ENCODE peak calls at places on chromosomes 3 and 15, in five cellular contexts. G, K, I, Z and D are unnamed samples. For H3K36me3, the result is how much of the 10 kb centered on the place peaks cover.

GRCh38 chr3:47380026-47380600 is 708 bp upstream of the PTPN23 start:
- DNase-seq in G (no peak), K (no peak), I (no peak), Z (no peak), D (no peak)

GRCh38 chr3:43120937-43121336 is 15.1 kb upstream of the POMGNT2 start:
- DNase-seq in G (no peak), K (no peak), I (no peak), Z (no peak), D (no peak)

GRCh38 chr3:36730965-36731364 is 33.4 kb downstream of the DCLK3 start:
- DNase-seq in G (no peak), K (no peak), I (no peak), Z (no peak), D (no peak)

GRCh38 chr3:103181175-103181574 is 746.4 kb downstream of the ZPLD1 start:
- DNase-seq in G (no peak), K (no peak), I (no peak), Z (no peak), D (no peak)

GRCh38 chr3:11021611-11022011 is 29.1 kb downstream of the SLC6A1 start:
- DNase-seq in G (no peak), K (no peak), I (no peak), Z (peak), D (no peak)

GRCh38 chr3:171781711-171782127 is 28.6 kb downstream of the PLD1 start:
- DNase-seq in G (peak), K (no peak), I (no peak), Z (no peak), D (peak)

GRCh38 chr15:81160312-81161214 is 26.5 kb downstream of the CFAP161 start:
- DNase-seq in G (peak), K (no peak), I (no peak), Z (no peak), D (no peak)

GRCh38 chr15:40554164-40554530 is 10.7 kb downstream of the CCDC32 start:
- DNase-seq in G (no peak), K (no peak), I (peak), Z (no peak), D (no peak)

GRCh38 chr15:75640483-75641175 is 605 bp upstream of the IMP3 start:
- DNase-seq in G (peak), K (no peak), I (peak), Z (no peak), D (peak)

GRCh38 chr3:115657168-115657567 is 33.9 kb downstream of the GAP43 start:
- DNase-seq in G (no peak), K (no peak), I (peak), Z (no peak), D (no peak)

GRCh38 chr3:21216598-21216997 is 534.4 kb downstream of the ZNF385D start:
- DNase-seq in G (no peak), K (no peak), I (peak), Z (peak), D (no peak)

GRCh38 chr3:11757441-11757875 is 89.2 kb downstream of the TAMM41 start:
- DNase-seq in G (peak), K (no peak), I (no peak), Z (no peak), D (peak)

GRCh38 chr3:166013073-166013679 is 176.0 kb upstream of the BCHE start:
- DNase-seq in G (peak), K (peak), I (peak), Z (no peak), D (peak)

GRCh38 chr3:183743231-183743630 is 45.6 kb downstream of the YEATS2 start:
- DNase-seq in G (no peak), K (no peak), I (no peak), Z (no peak), D (no peak)
- H3K36me3 ChIP-seq in G (under half), K (half or more), I (under half), Z (under half), D (under half)

GRCh38 chr15:65916041-65916663 is 46.9 kb downstream of the RAB11A start:
- DNase-seq in G (no peak), K (no peak), I (no peak), Z (no peak), D (no peak)
- H3K4me3 ChIP-seq in G (no peak), K (no peak), I (no peak), Z (no peak), D (no peak)

GRCh38 chr15:71153823-71154524 is 38.7 kb downstream of the THSD4 start:
- DNase-seq in G (no peak), K (no peak), I (peak), Z (no peak), D (no peak)
- H2BK15ac ChIP-seq in G (no peak), K (no peak), I (no peak), Z (no peak), D (no peak)

DNA sequence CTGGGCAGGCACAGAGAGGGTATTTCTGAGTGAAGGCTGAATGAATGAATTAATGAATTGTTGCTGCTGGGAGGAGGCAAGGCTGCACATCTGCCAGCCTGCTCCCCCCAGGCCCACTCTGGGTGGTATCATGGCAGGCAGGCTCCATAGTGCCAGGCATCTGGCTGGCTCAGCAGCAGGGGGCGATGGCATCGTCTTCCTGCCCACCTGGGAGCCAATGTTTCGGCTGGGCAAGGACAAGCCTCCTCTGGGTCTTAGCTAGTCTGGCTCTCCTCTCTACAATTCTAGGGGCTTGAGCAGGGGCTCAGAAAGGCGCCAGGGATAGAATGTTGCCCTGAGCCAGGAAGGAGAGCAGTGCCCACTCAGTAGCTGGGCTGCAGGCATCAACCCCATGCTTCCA is 1.7 kb upstream of the TLR9 start:
- DNase-seq in G (no peak), K (no peak), I (no peak), Z (no peak), D (no peak)
- H3K36me3 ChIP-seq in G (under half), K (under half), I (under half), Z (under half), D (under half)

DNA sequence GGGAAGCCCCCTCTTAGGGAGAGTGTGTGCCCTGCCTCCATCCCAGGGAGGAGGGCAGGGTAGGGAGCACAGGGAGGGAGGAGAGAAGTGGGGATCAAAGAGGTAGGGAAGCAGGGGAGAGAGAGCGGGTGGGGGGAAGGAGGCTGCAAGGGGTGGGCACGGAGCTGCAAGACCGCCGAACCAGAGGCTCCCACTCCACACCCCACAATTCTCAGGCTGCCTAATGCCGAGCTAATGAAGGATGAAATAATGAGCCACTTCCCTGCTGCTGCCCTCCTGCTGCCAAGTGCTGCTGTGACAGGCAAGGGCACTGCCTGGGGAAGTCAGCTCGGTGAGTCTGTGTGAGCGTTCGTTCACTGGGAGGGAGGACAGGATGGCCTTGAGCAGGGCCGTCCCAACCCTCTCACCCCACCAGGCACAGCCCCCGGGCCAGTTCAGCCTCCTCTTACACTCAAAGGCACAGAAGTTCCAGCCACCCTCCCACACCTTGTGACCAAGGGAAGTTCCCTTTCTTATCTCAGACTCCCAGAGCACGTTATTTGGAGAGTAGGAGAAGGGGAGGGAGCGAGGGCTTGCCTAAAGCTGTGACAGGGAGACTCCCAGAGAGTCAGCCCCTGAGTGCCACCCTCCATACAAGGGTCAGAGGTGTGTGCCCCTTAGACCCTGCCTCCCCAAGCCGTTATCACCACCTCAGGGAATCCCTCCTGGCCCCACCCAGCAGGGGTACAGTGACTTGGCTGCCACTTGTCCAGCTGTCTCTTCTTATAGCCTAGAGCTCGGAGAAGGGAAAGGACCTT is 12.4 kb downstream of the GLYCTK start:
- DNase-seq in G (peak), K (no peak), I (peak), Z (peak), D (peak)
- H3K4me3 ChIP-seq in G (no peak), K (peak), I (no peak), Z (peak), D (peak)

GRCh38 chr3:90036931-90037330 is 929.5 kb downstream of the EPHA3 start:
- DNase-seq in G (no peak), K (no peak), I (no peak), Z (no peak), D (no peak)
- H2BK15ac ChIP-seq in G (no peak), K (no peak), I (peak), Z (no peak), D (no peak)